ENCODE peak calls at places on chromosomes 6 and 20, in six cellular contexts. D is glutamatergic neuron, O is cardiac fibroblast, S is BJ, F is H9, P is GM23338. A is an unnamed sample.
A peak's percentile ranks its signal among the peaks of the same experiment; 100 is the strongest.

GRCh38 chr6:18155273-18155863 is at the start of gene KDM1B:
- DNase-seq in D (no peak), O (peak; percentile 99), S (peak; percentile 81), F (peak; percentile 98), P (peak; percentile 99), A (no peak)

GRCh38 chr20:49675368-49676151 is 38.1 kb downstream of the B4GALT5 start:
- DNase-seq in D (no peak), O (no peak), S (no peak), F (no peak), P (no peak), A (no peak)

GRCh38 chr6:30881987-30882763 is 2.1 kb upstream of the DDR1 start:
- DNase-seq in D (peak; percentile 53), O (peak; percentile 35), S (no peak), F (peak; percentile 55), P (peak; percentile 85), A (no peak)

GRCh38 chr6:52063584-52064400 is 23.6 kb downstream of the PKHD1 start:
- DNase-seq in D (peak; percentile 34), O (peak; percentile 21), S (no peak), F (peak; percentile 68), P (peak; percentile 79), A (peak; percentile 68)

GRCh38 chr20:10239954-10240353 is 21.3 kb downstream of the SNAP25 start:
- DNase-seq in D (no peak), O (peak; percentile 54), S (no peak), F (no peak), P (no peak), A (no peak)

GRCh38 chr6:121557146-121557545 is 121.7 kb downstream of the GJA1 start:
- DNase-seq in D (no peak), O (no peak), S (no peak), F (no peak), P (no peak), A (no peak)

GRCh38 chr6:44219053-44219814 is 2.5 kb downstream of the MYMX start:
- DNase-seq in D (peak; percentile 84), O (peak; percentile 71), S (no peak), F (peak; percentile 96), P (peak; percentile 97), A (peak; percentile 88)

GRCh38 chr20:62567246-62568044 is 74.9 kb upstream of the SLCO4A1 start:
- DNase-seq in D (no peak), O (no peak), S (no peak), F (no peak), P (no peak), A (no peak)

GRCh38 chr20:40506567-40506966 is 182.5 kb downstream of the MAFB start:
- DNase-seq in D (no peak), O (peak; percentile 99), S (peak; percentile 89), F (no peak), P (no peak), A (no peak)

GRCh38 chr20:50464026-50464724 is 46.0 kb upstream of the PTPN1 start:
- DNase-seq in D (peak; percentile 61), O (peak; percentile 73), S (no peak), F (peak; percentile 82), P (peak; percentile 77), A (peak; percentile 62)

GRCh38 chr6:36033935-36034334 is 6.3 kb downstream of the MAPK14 start:
- DNase-seq in D (no peak), O (peak; percentile 18), S (no peak), F (no peak), P (no peak), A (no peak)

DNA sequence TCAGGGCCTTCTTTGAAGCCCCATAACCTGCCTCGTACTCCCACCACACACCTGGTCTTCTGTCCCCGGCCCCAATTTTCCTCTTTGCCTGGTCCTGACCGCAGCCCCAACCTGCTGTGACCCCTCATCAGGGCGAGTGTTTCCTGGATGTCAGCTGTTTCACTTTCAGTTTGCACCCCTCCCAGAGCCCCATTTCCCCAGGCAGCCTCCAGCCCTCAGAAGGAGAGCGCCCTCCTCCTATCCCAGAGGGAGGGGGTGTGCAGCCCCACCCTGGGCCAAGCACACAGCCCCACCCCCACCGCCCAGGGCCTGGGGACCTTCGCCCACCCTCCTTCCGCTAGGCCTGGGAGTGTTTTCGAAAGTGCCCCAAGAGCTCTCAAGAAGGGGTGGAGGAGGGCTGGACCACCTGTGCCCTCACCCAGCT is 1.5 kb downstream of the BAK1 start:
- DNase-seq in D (no peak), O (no peak), S (no peak), F (no peak), P (no peak), A (no peak)
- TF ChIP-seq CTCF in D (no peak), O (no peak), S (no peak), F (no peak), P (no peak), A (no peak)

GRCh38 chr6:90859612-90860011 is 272.7 kb upstream of the MAP3K7 start:
- DNase-seq in D (peak; percentile 23), O (no peak), S (no peak), F (no peak), P (peak; percentile 35), A (no peak)
- TF ChIP-seq CTCF in D (no peak), O (no peak), S (no peak), F (no peak), P (peak; percentile 33), A (no peak)

DNA sequence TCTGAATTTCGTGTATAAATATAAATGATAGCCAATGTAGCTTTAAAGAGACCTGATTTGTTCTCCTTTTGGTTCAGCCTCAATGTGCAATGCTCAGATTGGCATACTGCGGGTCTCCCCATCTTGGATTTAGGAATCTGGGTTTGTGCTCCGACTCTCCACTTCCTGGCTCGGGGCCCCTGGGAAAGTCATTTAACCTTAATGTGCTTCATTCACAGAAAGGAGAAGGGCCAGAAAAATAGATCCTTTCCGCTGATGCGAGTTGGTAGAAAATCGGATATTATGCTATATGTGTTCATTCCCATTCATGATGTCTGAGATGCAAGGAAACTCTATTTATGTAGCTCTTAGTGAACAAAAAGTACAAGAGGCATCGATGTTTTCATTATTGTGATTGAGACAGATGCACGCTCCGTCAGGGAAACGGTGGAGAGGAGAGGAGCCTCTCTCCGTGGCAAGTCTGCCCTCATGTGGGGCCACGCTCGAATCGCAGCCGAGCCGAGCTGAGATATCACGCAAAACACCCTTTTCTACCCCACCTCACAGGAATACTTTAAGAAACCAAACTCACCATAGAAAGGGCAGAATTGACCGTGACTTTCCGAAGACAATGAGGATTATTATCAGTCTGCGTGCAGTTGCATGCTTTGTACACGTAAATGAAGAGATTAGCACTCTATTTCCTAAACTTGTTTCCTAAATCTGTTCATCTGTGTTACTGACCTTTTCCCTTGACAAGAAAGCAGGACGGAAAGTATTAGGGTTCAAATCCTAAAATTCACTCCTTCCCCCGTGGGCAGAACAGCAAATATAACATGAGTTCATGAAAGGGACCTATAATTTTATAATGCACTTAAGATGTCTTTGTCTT is 136.6 kb downstream of the COL9A1 start:
- DNase-seq in D (peak; percentile 82), O (peak; percentile 49), S (no peak), F (peak; percentile 64), P (peak; percentile 75), A (peak; percentile 69)
- TF ChIP-seq CTCF in D (peak; percentile 36), O (peak; percentile 77), S (peak; percentile 78), F (peak; percentile 85), P (peak; percentile 93), A (peak; percentile 17)

GRCh38 chr6:90477366-90477765 is 109.5 kb downstream of the MAP3K7 start:
- DNase-seq in D (no peak), O (no peak), S (no peak), F (no peak), P (no peak), A (no peak)

GRCh38 chr6:90483116-90483839 is 103.6 kb downstream of the MAP3K7 start:
- DNase-seq in D (no peak), O (peak; percentile 25), S (no peak), F (no peak), P (no peak), A (no peak)

GRCh38 chr6:90478789-90479602 is 107.9 kb downstream of the MAP3K7 start:
- DNase-seq in D (peak; percentile 81), O (peak; percentile 94), S (peak; percentile 68), F (peak; percentile 90), P (peak; percentile 94), A (peak; percentile 90)

GRCh38 chr6:90478278-90478677 is 108.6 kb downstream of the MAP3K7 start:
- DNase-seq in D (peak; percentile 75), O (no peak), S (no peak), F (peak; percentile 83), P (peak; percentile 85), A (peak; percentile 29)

GRCh38 chr6:90479603-90479926 is 107.3 kb downstream of the MAP3K7 start:
- DNase-seq in D (no peak), O (no peak), S (no peak), F (no peak), P (no peak), A (no peak)
- TF ChIP-seq CTCF in D (no peak), O (no peak), S (no peak), F (no peak), P (no peak), A (no peak)